ENCODE peak calls at places on chromosomes 16 and 17, in six cellular contexts. S is A549, H is SK-N-SH, L is HepG2, U is H1, Z is HCT116. P is an unnamed sample.

GRCh38 chr17:60386137-60386395 is 5.9 kb downstream of the USP32 start:
- DNase-seq in S (no peak), H (no peak), L (no peak), U (no peak), Z (no peak), P (no peak)

GRCh38 chr17:60127068-60128064 is 22.4 kb upstream of the CA4 start:
- DNase-seq in S (no peak), H (peak; percentile 14), L (no peak), U (peak; percentile 27), Z (no peak), P (no peak)

GRCh38 chr17:57021226-57021940 is 43.5 kb downstream of the SCPEP1 start:
- DNase-seq in S (peak; percentile 30), H (no peak), L (no peak), U (no peak), Z (no peak), P (no peak)

GRCh38 chr16:48479955-48480354 is 94.7 kb upstream of the SIAH1 start:
- DNase-seq in S (no peak), H (no peak), L (peak; percentile 74), U (no peak), Z (no peak), P (no peak)

GRCh38 chr17:563646-564045 is 151.0 kb downstream of the VPS53 start:
- DNase-seq in S (no peak), H (no peak), L (no peak), U (no peak), Z (no peak), P (no peak)

GRCh38 chr17:80899402-80900268 is 92.0 kb upstream of the CHMP6 start:
- DNase-seq in S (peak; percentile 70), H (peak; percentile 87), L (peak; percentile 29), U (peak; percentile 88), Z (peak; percentile 40), P (no peak)

GRCh38 chr17:79832211-79833109 is 6.8 kb downstream of the CBX4 start:
- DNase-seq in S (no peak), H (peak; percentile 63), L (peak; percentile 85), U (peak; percentile 74), Z (no peak), P (no peak)

GRCh38 chr16:56990407-56991286 is 1.3 kb downstream of the NLRC5 start:
- DNase-seq in S (no peak), H (no peak), L (no peak), U (no peak), Z (no peak), P (no peak)

GRCh38 chr17:80997471-80998387 is 6.1 kb downstream of the CHMP6 start:
- DNase-seq in S (no peak), H (peak; percentile 30), L (no peak), U (no peak), Z (no peak), P (no peak)

GRCh38 chr16:87317766-87318121 is 552 bp upstream of the C16orf95 start:
- DNase-seq in S (peak; percentile 60), H (peak; percentile 75), L (peak; percentile 67), U (no peak), Z (no peak), P (no peak)

GRCh38 chr17:81867123-81867951 is 3.8 kb downstream of the ARHGDIA start:
- DNase-seq in S (no peak), H (peak; percentile 48), L (peak; percentile 50), U (peak; percentile 64), Z (no peak), P (no peak)

GRCh38 chr16:59878479-59878878 is 1144.4 kb upstream of the GOT2 start:
- DNase-seq in S (peak; percentile 70), H (no peak), L (no peak), U (no peak), Z (no peak), P (no peak)

GRCh38 chr17:83190601-83191387 is 111.4 kb downstream of the METRNL start:
- DNase-seq in S (no peak), H (no peak), L (no peak), U (no peak), Z (no peak), P (no peak)

GRCh38 chr17:80294210-80294609 is 33.6 kb downstream of the RNF213 start:
- DNase-seq in S (no peak), H (no peak), L (no peak), U (no peak), Z (no peak), P (no peak)

DNA sequence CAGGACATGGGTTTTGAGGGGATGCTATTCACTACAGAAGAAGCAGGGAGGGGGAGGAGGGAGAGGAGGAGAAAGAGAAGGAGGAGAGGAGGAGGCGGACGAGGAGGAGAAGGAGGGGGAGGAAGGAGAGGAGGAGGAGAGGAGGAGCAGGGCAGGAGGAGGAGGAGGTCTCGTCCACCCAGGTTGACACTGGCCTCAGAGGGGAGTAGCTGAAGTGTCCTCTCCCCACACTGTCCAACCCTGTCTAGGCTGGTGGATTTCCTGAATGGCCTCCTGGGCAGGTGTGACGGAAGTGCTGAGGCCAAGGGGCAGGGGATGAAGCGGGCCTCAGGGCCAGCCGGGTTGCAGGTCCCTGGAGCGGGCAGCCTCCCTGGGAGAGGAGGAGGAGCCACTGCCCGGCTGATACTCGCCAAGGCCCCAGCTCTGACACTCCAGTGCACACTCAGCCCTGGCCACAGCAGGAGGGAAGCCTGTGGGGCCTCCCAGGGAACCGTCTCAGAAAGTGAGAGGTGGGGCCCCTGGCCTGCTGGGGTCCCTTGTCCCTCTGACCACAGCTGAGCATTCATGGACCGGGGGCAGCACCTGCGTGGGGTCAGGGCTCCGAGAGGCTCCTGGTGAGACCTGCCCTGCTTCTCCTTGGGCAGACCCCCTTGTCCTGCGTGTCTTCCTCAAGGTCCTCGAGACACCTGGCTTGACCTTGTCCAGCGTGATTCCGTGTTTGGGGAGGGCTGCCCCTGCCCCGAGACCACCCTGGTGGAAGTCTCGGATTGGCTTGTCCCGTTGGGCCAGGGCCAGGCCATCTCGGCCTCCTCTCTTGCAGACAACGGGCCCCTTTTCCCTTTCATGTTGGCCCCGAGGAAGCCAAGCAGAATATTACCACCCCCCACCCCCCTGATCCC is 200.6 kb upstream of the CIBAR2 start:
- DNase-seq in S (no peak), H (no peak), L (no peak), U (peak; percentile 60), Z (no peak), P (no peak)
- TF ChIP-seq RAD21 in S (no peak), H (no peak), L (no peak), U (no peak), Z (no peak), P (no peak)

DNA sequence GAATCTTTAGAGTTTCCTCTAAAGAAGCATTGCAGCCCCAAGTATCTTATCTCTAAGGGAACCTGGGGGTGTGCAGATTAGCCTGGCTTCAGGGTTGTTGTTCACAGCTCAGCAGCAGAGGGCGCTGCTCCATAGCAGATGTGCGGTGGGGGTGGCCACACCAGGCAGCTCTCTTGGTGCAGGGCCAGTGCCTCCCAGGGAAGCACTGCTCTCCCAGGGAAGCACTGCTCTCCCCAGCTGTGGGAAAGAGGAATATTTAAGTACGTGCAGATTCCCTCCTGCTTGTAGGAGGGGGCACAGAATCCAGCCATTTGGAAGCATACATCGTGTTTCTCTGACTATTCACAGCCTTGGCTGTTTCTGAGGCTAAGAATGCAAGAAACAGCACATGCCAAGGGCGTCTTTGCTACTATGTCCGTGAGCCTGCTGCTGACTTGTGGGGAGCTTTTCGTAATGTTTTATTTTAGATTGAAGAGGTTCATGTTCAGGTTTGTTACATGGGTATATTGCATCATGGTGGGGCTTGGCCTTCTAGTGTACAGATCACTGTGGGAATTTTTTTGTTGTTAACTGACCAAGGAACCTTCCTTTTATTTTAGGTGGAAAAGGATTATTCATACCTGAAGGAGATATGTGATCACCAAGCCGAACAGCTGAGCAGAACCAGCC is 217.8 kb downstream of the SPECC1 start:
- DNase-seq in S (peak; percentile 85), H (peak; percentile 85), L (peak; percentile 50), U (peak; percentile 93), Z (peak; percentile 34), P (no peak)
- TF ChIP-seq MAX in S (no peak), H (no peak), L (no peak), U (peak; percentile 47), Z (no peak), P (no peak)

DNA sequence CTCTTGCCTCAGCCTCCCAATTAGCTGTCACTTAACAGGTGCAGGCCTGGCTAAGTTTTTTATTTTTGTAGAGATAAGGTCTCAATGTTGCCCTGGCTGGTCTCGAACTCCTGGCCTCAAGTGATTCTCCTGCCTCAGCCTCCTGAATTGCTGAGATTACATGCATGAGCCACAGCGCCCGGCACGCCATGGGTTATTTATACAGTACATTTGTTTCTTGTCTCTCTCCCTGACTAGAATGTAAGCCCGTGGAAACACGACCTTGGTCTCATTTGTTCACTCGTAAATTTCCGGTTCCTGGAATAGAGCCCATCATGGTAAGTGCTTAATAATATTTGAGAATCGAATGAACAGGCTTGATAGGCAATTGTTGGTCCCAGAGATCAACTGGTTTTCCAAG is 2.0 kb downstream of the SLC25A19 start:
- DNase-seq in S (no peak), H (no peak), L (no peak), U (no peak), Z (no peak), P (no peak)
- TF ChIP-seq RAD21 in S (no peak), H (no peak), L (no peak), U (no peak), Z (no peak), P (no peak)

GRCh38 chr17:40404003-40404402 is 13.7 kb downstream of the TOP2A start:
- DNase-seq in S (no peak), H (no peak), L (no peak), U (no peak), Z (no peak), P (no peak)

GRCh38 chr17:40402668-40403067 is 15.0 kb downstream of the TOP2A start:
- DNase-seq in S (no peak), H (no peak), L (no peak), U (no peak), Z (no peak), P (no peak)

GRCh38 chr17:40399185-40399584 is 18.5 kb downstream of the TOP2A start:
- DNase-seq in S (peak; percentile 67), H (peak; percentile 48), L (peak; percentile 74), U (no peak), Z (peak; percentile 32), P (no peak)
- TF ChIP-seq MAX in S (no peak), H (no peak), L (no peak), U (no peak), Z (no peak), P (no peak)

DNA sequence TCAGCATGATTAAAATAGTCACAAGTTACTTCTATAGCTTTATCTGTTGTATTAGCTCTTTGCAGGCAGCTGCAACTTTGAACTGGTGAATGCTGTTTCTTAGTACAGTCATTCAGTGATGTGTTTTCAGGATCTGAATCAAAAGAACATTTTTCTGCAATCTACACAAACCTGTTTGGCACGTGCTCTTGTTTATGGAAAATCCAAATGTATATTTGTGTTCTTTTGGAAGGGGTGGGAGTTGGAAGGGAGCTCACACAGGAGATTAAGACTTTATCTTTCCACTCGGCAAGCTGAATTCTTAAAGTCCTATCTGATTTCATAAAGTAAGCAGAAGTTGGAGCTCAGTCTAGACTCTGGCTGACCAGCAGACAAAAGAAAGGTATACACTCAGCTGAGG is 300.2 kb downstream of the MAP2K6 start:
- DNase-seq in S (no peak), H (no peak), L (no peak), U (no peak), Z (no peak), P (no peak)
- TF ChIP-seq RAD21 in S (no peak), H (no peak), L (no peak), U (no peak), Z (no peak), P (no peak)